ENCODE peak calls at places on chromosomes 2 and 18, in seven cellular contexts. H, T, P, B, G, S and O are unnamed samples.

GRCh38 chr2:222915092-222915957 is 54.5 kb downstream of the ACSL3 start:
- DNase-seq in H (no peak), T (no peak), P (no peak), B (no peak), G (no peak), S (no peak), O (peak)

GRCh38 chr18:53864758-53865157 is 359.7 kb downstream of the MBD2 start:
- DNase-seq in H (no peak), T (no peak), P (no peak), B (no peak), G (no peak), S (no peak), O (no peak)

GRCh38 chr2:71530246-71530986 is 77.1 kb downstream of the DYSF start:
- DNase-seq in H (peak), T (peak), P (no peak), B (no peak), G (no peak), S (peak), O (no peak)

GRCh38 chr18:56083097-56083865 is 495.3 kb upstream of the TCF4 start:
- DNase-seq in H (no peak), T (no peak), P (no peak), B (no peak), G (no peak), S (no peak), O (no peak)

GRCh38 chr2:121897335-121897970 is 142.0 kb downstream of the TSN start:
- DNase-seq in H (peak), T (peak), P (no peak), B (no peak), G (no peak), S (no peak), O (peak)

GRCh38 chr2:163348843-163349395 is 386.9 kb downstream of the FIGN start:
- DNase-seq in H (peak), T (no peak), P (no peak), B (no peak), G (no peak), S (peak), O (peak)

GRCh38 chr2:177338177-177338721 is 54.3 kb upstream of the AGPS start:
- DNase-seq in H (no peak), T (no peak), P (no peak), B (no peak), G (no peak), S (no peak), O (peak)

GRCh38 chr2:231680284-231680991 is 27.9 kb upstream of the PTMA start:
- DNase-seq in H (peak), T (no peak), P (no peak), B (no peak), G (no peak), S (no peak), O (no peak)

GRCh38 chr18:42174909-42175308 is 219.9 kb downstream of the PIK3C3 start:
- DNase-seq in H (no peak), T (no peak), P (no peak), B (no peak), G (no peak), S (no peak), O (no peak)

GRCh38 chr2:48519608-48520007 is 10.3 kb upstream of the STON1 start:
- DNase-seq in H (no peak), T (peak), P (no peak), B (no peak), G (no peak), S (no peak), O (no peak)

GRCh38 chr18:48777026-48777736 is 173.6 kb downstream of the SMAD7 start:
- DNase-seq in H (peak), T (peak), P (peak), B (no peak), G (peak), S (peak), O (no peak)

GRCh38 chr2:176768185-176768584 is 444.4 kb upstream of the HNRNPA3 start:
- DNase-seq in H (no peak), T (no peak), P (no peak), B (no peak), G (no peak), S (no peak), O (no peak)

GRCh38 chr18:55386545-55386944 is 201.4 kb downstream of the TCF4 start:
- DNase-seq in H (no peak), T (no peak), P (no peak), B (no peak), G (no peak), S (no peak), O (no peak)

GRCh38 chr18:3368193-3368592 is 81.8 kb upstream of the TGIF1 start:
- DNase-seq in H (no peak), T (no peak), P (no peak), B (no peak), G (no peak), S (no peak), O (no peak)

GRCh38 chr2:159946326-159946992 is 116.0 kb downstream of the PLA2R1 start:
- DNase-seq in H (no peak), T (no peak), P (no peak), B (no peak), G (no peak), S (no peak), O (no peak)

GRCh38 chr2:144099746-144100438 is 420.0 kb downstream of the ZEB2 start:
- DNase-seq in H (no peak), T (no peak), P (no peak), B (no peak), G (no peak), S (no peak), O (no peak)

GRCh38 chr2:27955762-27956161 is 65.2 kb downstream of the BABAM2 start:
- DNase-seq in H (no peak), T (no peak), P (no peak), B (no peak), G (no peak), S (no peak), O (no peak)

GRCh38 chr2:230346921-230347533 is 20.0 kb downstream of the SP140L start:
- DNase-seq in H (no peak), T (no peak), P (no peak), B (no peak), G (no peak), S (no peak), O (no peak)